ENCODE peak calls at places on chromosomes 1 and 21, in seven cellular contexts. One of them, this sample, is unnamed.

GRCh38 chr1:64948216-64948615 is 18.1 kb downstream of the JAK1 start:
- DNase-seq in pancreas: no peak
- DNase-seq in breast epithelium: no peak
- DNase-seq in C1 segment of cervical spinal cord: no peak
- DNase-seq in HT1080: no peak
- DNase-seq in occipital lobe: no peak
- DNase-seq in aorta: no peak
- DNase-seq in this sample: no peak

GRCh38 chr21:24861471-24861870 is 745.8 kb downstream of the MRPL39 start:
- DNase-seq in HT1080: no peak
- DNase-seq in breast epithelium: no peak
- DNase-seq in C1 segment of cervical spinal cord: no peak
- DNase-seq in pancreas: no peak
- DNase-seq in aorta: no peak
- DNase-seq in occipital lobe: no peak
- DNase-seq in this sample: no peak

GRCh38 chr1:64877151-64877550 is 89.2 kb downstream of the JAK1 start:
- DNase-seq in HT1080: no peak
- DNase-seq in breast epithelium: no peak
- DNase-seq in occipital lobe: no peak
- DNase-seq in pancreas: no peak
- DNase-seq in C1 segment of cervical spinal cord: no peak
- DNase-seq in aorta: no peak
- DNase-seq in this sample: no peak

GRCh38 chr1:52662645-52663313 is 29.8 kb downstream of the SHISAL2A start:
- DNase-seq in C1 segment of cervical spinal cord: no peak
- DNase-seq in HT1080: peak
- DNase-seq in breast epithelium: no peak
- DNase-seq in occipital lobe: no peak
- DNase-seq in aorta: no peak
- DNase-seq in pancreas: no peak
- DNase-seq in this sample: no peak

GRCh38 chr1:201649776-201650607 is 111.1 kb downstream of the NAV1 start:
- DNase-seq in pancreas: peak
- DNase-seq in occipital lobe: peak
- DNase-seq in aorta: peak
- DNase-seq in breast epithelium: peak
- DNase-seq in HT1080: no peak
- DNase-seq in C1 segment of cervical spinal cord: peak
- DNase-seq in this sample: no peak

GRCh38 chr21:24594082-24594481 is 1013.2 kb downstream of the MRPL39 start:
- DNase-seq in breast epithelium: no peak
- DNase-seq in HT1080: peak
- DNase-seq in C1 segment of cervical spinal cord: no peak
- DNase-seq in aorta: no peak
- DNase-seq in occipital lobe: no peak
- DNase-seq in pancreas: no peak
- DNase-seq in this sample: no peak

GRCh38 chr1:225813250-225813964 is 3.5 kb downstream of the EPHX1 start:
- DNase-seq in HT1080: no peak
- DNase-seq in aorta: peak
- DNase-seq in C1 segment of cervical spinal cord: no peak
- DNase-seq in pancreas: no peak
- DNase-seq in occipital lobe: no peak
- DNase-seq in breast epithelium: no peak
- DNase-seq in this sample: no peak

GRCh38 chr1:215407575-215407974 is 159.5 kb upstream of the KCTD3 start:
- DNase-seq in C1 segment of cervical spinal cord: no peak
- DNase-seq in aorta: no peak
- DNase-seq in HT1080: no peak
- DNase-seq in occipital lobe: no peak
- DNase-seq in breast epithelium: no peak
- DNase-seq in pancreas: no peak
- DNase-seq in this sample: no peak

GRCh38 chr1:231172411-231172810 is 10.6 kb downstream of the TRIM67 start:
- DNase-seq in breast epithelium: no peak
- DNase-seq in HT1080: no peak
- DNase-seq in occipital lobe: no peak
- DNase-seq in C1 segment of cervical spinal cord: no peak
- DNase-seq in pancreas: no peak
- DNase-seq in aorta: no peak
- DNase-seq in this sample: no peak

GRCh38 chr1:47505267-47505666 is 67.4 kb downstream of the FOXD2 start:
- DNase-seq in pancreas: no peak
- DNase-seq in occipital lobe: no peak
- DNase-seq in aorta: no peak
- DNase-seq in breast epithelium: no peak
- DNase-seq in C1 segment of cervical spinal cord: no peak
- DNase-seq in HT1080: no peak
- DNase-seq in this sample: no peak

GRCh38 chr1:117541003-117541402 is 64.8 kb upstream of the TENT5C start:
- DNase-seq in C1 segment of cervical spinal cord: no peak
- DNase-seq in occipital lobe: no peak
- DNase-seq in aorta: no peak
- DNase-seq in breast epithelium: peak
- DNase-seq in pancreas: no peak
- DNase-seq in HT1080: no peak
- DNase-seq in this sample: no peak

GRCh38 chr1:15696956-15697521 is 12.9 kb downstream of the PLEKHM2 start:
- DNase-seq in pancreas: no peak
- DNase-seq in aorta: peak
- DNase-seq in breast epithelium: no peak
- DNase-seq in occipital lobe: no peak
- DNase-seq in HT1080: no peak
- DNase-seq in C1 segment of cervical spinal cord: peak
- DNase-seq in this sample: no peak

GRCh38 chr1:46466477-46467182 is 23.0 kb upstream of the DMBX1 start:
- DNase-seq in pancreas: no peak
- DNase-seq in breast epithelium: no peak
- DNase-seq in occipital lobe: peak
- DNase-seq in C1 segment of cervical spinal cord: peak
- DNase-seq in aorta: no peak
- DNase-seq in HT1080: no peak
- DNase-seq in this sample: no peak

GRCh38 chr1:78840447-78841251 is 165.9 kb downstream of the ADGRL4 start:
- DNase-seq in HT1080: no peak
- DNase-seq in occipital lobe: no peak
- DNase-seq in breast epithelium: no peak
- DNase-seq in C1 segment of cervical spinal cord: no peak
- DNase-seq in pancreas: peak
- DNase-seq in aorta: no peak
- DNase-seq in this sample: no peak

GRCh38 chr21:46094401-46095105 is 3.4 kb upstream of the COL6A2 start:
- DNase-seq in aorta: peak
- DNase-seq in C1 segment of cervical spinal cord: no peak
- DNase-seq in HT1080: no peak
- DNase-seq in occipital lobe: no peak
- DNase-seq in breast epithelium: no peak
- DNase-seq in pancreas: no peak
- DNase-seq in this sample: no peak

GRCh38 chr1:32813941-32814739 is 3.0 kb downstream of the YARS1 start:
- DNase-seq in aorta: no peak
- DNase-seq in occipital lobe: no peak
- DNase-seq in C1 segment of cervical spinal cord: no peak
- DNase-seq in pancreas: no peak
- DNase-seq in HT1080: peak
- DNase-seq in breast epithelium: no peak
- DNase-seq in this sample: no peak

GRCh38 chr21:44539031-44539430 is 964 bp downstream of the KRTAP10-1 start:
- DNase-seq in breast epithelium: peak
- DNase-seq in occipital lobe: no peak
- DNase-seq in HT1080: no peak
- DNase-seq in aorta: no peak
- DNase-seq in C1 segment of cervical spinal cord: no peak
- DNase-seq in pancreas: no peak
- DNase-seq in this sample: no peak

GRCh38 chr1:198449727-198450433 is 90.6 kb downstream of the ATP6V1G3 start:
- DNase-seq in HT1080: no peak
- DNase-seq in aorta: no peak
- DNase-seq in occipital lobe: no peak
- DNase-seq in pancreas: no peak
- DNase-seq in breast epithelium: no peak
- DNase-seq in C1 segment of cervical spinal cord: no peak
- DNase-seq in this sample: no peak

GRCh38 chr1:53410100-53410541 is 49.1 kb upstream of the DMRTB1 start:
- DNase-seq in C1 segment of cervical spinal cord: no peak
- DNase-seq in occipital lobe: no peak
- DNase-seq in aorta: no peak
- DNase-seq in breast epithelium: no peak
- DNase-seq in HT1080: peak
- DNase-seq in pancreas: no peak
- DNase-seq in this sample: no peak

GRCh38 chr1:112544011-112544688 is 35.4 kb downstream of the WNT2B start:
- DNase-seq in pancreas: no peak
- DNase-seq in HT1080: peak
- DNase-seq in occipital lobe: no peak
- DNase-seq in aorta: no peak
- DNase-seq in breast epithelium: no peak
- DNase-seq in C1 segment of cervical spinal cord: no peak
- DNase-seq in this sample: peak

GRCh38 chr1:38612956-38613355 is 246.6 kb downstream of the RRAGC start:
- DNase-seq in pancreas: no peak
- DNase-seq in C1 segment of cervical spinal cord: no peak
- DNase-seq in HT1080: no peak
- DNase-seq in breast epithelium: no peak
- DNase-seq in occipital lobe: no peak
- DNase-seq in aorta: no peak
- DNase-seq in this sample: no peak

GRCh38 chr1:17230106-17230505 is 18.8 kb upstream of the PADI3 start:
- DNase-seq in HT1080: no peak
- DNase-seq in breast epithelium: no peak
- DNase-seq in C1 segment of cervical spinal cord: no peak
- DNase-seq in aorta: no peak
- DNase-seq in occipital lobe: no peak
- DNase-seq in pancreas: no peak
- DNase-seq in this sample: no peak

GRCh38 chr1:33273961-33274371 is 17.7 kb downstream of the ZNF362 start:
- DNase-seq in occipital lobe: no peak
- DNase-seq in C1 segment of cervical spinal cord: no peak
- DNase-seq in breast epithelium: peak
- DNase-seq in aorta: peak
- DNase-seq in HT1080: no peak
- DNase-seq in pancreas: no peak
- DNase-seq in this sample: no peak

GRCh38 chr1:154490327-154490726 is 11.7 kb upstream of the TDRD10 start:
- DNase-seq in occipital lobe: no peak
- DNase-seq in pancreas: no peak
- DNase-seq in aorta: no peak
- DNase-seq in breast epithelium: no peak
- DNase-seq in HT1080: no peak
- DNase-seq in C1 segment of cervical spinal cord: no peak
- DNase-seq in this sample: no peak

GRCh38 chr1:94325379-94326302 is 88.3 kb upstream of the ARHGAP29 start:
- DNase-seq in C1 segment of cervical spinal cord: no peak
- DNase-seq in aorta: no peak
- DNase-seq in breast epithelium: no peak
- DNase-seq in HT1080: peak
- DNase-seq in occipital lobe: no peak
- DNase-seq in pancreas: no peak
- DNase-seq in this sample: peak

GRCh38 chr1:234626391-234626790 is 16.4 kb upstream of the IRF2BP2 start:
- DNase-seq in C1 segment of cervical spinal cord: no peak
- DNase-seq in occipital lobe: no peak
- DNase-seq in pancreas: no peak
- DNase-seq in breast epithelium: no peak
- DNase-seq in aorta: no peak
- DNase-seq in HT1080: no peak
- DNase-seq in this sample: no peak

GRCh38 chr1:51044834-51045233 is 57.2 kb upstream of the C1orf185 start:
- DNase-seq in breast epithelium: no peak
- DNase-seq in HT1080: no peak
- DNase-seq in C1 segment of cervical spinal cord: no peak
- DNase-seq in occipital lobe: no peak
- DNase-seq in pancreas: no peak
- DNase-seq in aorta: no peak
- DNase-seq in this sample: peak

GRCh38 chr1:192080671-192081070 is 77.6 kb upstream of the RGS18 start:
- DNase-seq in HT1080: no peak
- DNase-seq in C1 segment of cervical spinal cord: no peak
- DNase-seq in occipital lobe: no peak
- DNase-seq in breast epithelium: no peak
- DNase-seq in aorta: no peak
- DNase-seq in pancreas: no peak
- DNase-seq in this sample: no peak

GRCh38 chr1:244325056-244325764 is 126.5 kb downstream of the ADSS2 start:
- DNase-seq in occipital lobe: no peak
- DNase-seq in pancreas: no peak
- DNase-seq in breast epithelium: no peak
- DNase-seq in C1 segment of cervical spinal cord: no peak
- DNase-seq in aorta: peak
- DNase-seq in HT1080: no peak
- DNase-seq in this sample: no peak

GRCh38 chr1:241598234-241598633 is 41.9 kb downstream of the CHML start:
- DNase-seq in pancreas: no peak
- DNase-seq in occipital lobe: no peak
- DNase-seq in aorta: no peak
- DNase-seq in C1 segment of cervical spinal cord: no peak
- DNase-seq in HT1080: no peak
- DNase-seq in breast epithelium: no peak
- DNase-seq in this sample: no peak

This sample was measured in SW 1271.